ENCODE peak calls at places on chromosomes 12 and 14, in nine cellular contexts. O is BJ; P is HL-60; C is uterus; G is gastrocnemius medialis; B is A549; Q is CD4-positive, alpha-beta memory T cell; I is Panc1; L is SK-N-SH. H is an unnamed sample.

GRCh38 chr14:66619952-66620351 is 112.0 kb downstream of the GPHN start:
- DNase-seq in O (no peak), Q (no peak), P (no peak), C (no peak), I (no peak), L (no peak), G (no peak), B (no peak), H (no peak)

GRCh38 chr14:62002636-62003035 is 240.4 kb downstream of the SNAPC1 start:
- DNase-seq in I (no peak), B (no peak), Q (no peak), O (no peak), C (no peak), P (no peak), G (no peak), L (no peak), H (no peak)

GRCh38 chr14:67522270-67522669 is 10.8 kb upstream of the PLEKHH1 start:
- DNase-seq in G (no peak), B (no peak), P (no peak), I (no peak), O (no peak), Q (no peak), L (no peak), C (no peak), H (no peak)

GRCh38 chr12:57694459-57695019 is 607 bp downstream of the OS9 start:
- DNase-seq in G (no peak), P (no peak), C (no peak), I (no peak), B (no peak), L (peak; percentile 28), Q (peak; percentile 4), O (no peak), H (peak; percentile 59)

GRCh38 chr14:29868000-29868399 is 59.6 kb downstream of the PRKD1 start:
- DNase-seq in C (no peak), I (no peak), O (no peak), G (no peak), B (no peak), P (no peak), Q (no peak), L (no peak), H (no peak)

GRCh38 chr14:105168979-105169507 is 467 bp upstream of the JAG2 start:
- DNase-seq in I (no peak), C (no peak), L (peak; percentile 84), O (no peak), B (peak; percentile 67), P (no peak), Q (peak; percentile 28), G (no peak), H (peak; percentile 90)

GRCh38 chr14:71474291-71474690 is 457.9 kb upstream of the RGS6 start:
- DNase-seq in G (no peak), I (no peak), Q (no peak), P (no peak), C (no peak), B (no peak), L (peak; percentile 16), O (no peak), H (no peak)

GRCh38 chr12:86663691-86664090 is 407.5 kb upstream of the MGAT4C start:
- DNase-seq in Q (no peak), I (no peak), O (no peak), G (no peak), C (no peak), P (no peak), B (no peak), L (no peak), H (no peak)

GRCh38 chr14:50260511-50260910 is 29.1 kb upstream of the SOS2 start:
- DNase-seq in B (no peak), L (peak; percentile 19), P (no peak), G (no peak), I (no peak), Q (peak; percentile 30), C (no peak), O (no peak), H (peak; percentile 56)

DNA sequence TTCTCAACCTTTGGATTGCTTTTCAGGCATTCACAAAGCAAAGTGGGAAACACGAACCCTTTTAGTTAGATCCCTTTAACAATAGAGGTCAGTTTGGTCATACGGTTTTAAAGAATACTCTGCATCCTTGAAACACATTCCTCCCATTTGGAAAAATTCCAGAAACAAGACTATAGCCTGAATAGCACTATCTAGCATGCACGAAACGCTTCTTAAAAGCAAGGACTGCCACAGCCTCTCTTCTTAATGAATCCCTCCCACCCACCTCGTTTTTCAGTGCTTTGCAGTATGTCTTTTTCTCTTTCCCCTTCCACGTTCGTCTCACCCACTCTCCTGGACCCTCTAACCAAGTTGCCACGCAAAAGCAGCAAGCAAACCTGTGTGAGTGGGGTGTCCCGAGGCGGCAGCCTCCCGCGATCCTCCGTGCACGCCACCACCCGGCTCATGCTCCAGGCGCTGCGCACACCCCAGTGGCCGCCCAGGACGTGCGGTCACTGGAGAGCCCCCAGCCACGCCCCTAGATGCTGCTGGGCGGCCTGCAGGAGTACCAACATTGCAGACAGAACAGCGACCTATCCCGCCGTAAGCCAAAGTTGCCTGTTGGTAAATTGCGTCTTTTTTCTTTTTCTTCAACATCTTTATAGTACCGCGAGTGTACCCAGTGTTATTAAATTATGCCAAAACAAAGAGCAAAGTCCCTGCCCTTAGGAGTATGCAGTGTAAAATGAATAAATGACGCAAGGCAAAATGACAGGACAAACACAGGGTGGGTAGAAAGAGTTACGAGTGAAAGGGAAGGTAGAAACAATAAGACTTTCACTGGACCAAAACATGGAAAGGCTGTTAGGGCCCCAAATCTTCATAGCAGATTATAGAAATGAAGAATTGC is at the start of gene SLC38A4:
- DNase-seq in I (no peak), C (no peak), Q (no peak), G (peak; percentile 50), L (peak; percentile 34), O (peak; percentile 9), B (no peak), P (no peak), H (peak; percentile 87)
- H3K4me3 ChIP-seq in I (peak within 1 kb of the TSS; percentile 63), C (peak within 1 kb of the TSS; percentile 23), Q (no peak within 1 kb of the TSS), G (peak within 1 kb of the TSS; percentile 48), L (peak within 1 kb of the TSS; percentile 57), O (peak within 1 kb of the TSS; percentile 45), B (no peak within 1 kb of the TSS), P (no peak within 1 kb of the TSS), H (peak within 1 kb of the TSS; percentile 31)

DNA sequence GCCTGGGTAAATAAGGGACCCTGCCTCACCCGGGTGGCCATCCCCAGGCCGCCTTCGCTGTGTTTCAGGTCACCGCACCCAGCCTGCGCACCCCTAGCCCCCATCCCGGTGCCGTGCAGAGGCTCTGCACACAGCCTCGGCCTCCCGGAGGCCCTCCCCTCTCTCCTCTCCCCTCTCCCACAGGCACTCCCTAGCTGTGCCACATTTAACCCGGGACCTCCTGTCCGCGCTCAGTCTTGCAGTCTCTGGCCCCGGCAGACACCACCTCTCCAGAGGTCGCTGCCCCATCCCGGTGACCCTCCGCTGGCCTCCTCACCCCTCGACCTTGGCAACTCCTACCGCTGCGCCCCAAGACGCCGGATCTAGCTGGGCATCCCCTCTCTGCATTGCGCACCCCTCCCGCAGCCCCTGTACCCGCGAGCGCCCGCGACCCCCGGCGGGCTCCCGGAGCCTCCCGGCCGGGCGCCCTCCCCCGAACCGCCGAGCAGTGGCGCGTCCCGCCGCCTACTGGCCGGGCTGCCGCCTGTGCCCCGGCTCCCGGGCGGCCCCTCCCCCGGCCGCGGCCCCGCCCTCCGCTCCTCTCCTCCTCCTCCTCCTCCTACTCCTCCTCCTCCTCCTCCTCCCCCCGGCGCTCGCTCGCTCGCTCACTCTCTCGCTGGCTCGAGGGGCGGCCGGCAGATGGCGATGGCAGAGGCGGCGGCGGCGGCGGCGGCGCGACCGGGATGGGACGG is 120.7 kb downstream of the AACS start:
- DNase-seq in O (no peak), G (peak; percentile 33), Q (no peak), L (peak; percentile 81), B (peak; percentile 65), P (peak; percentile 33), C (no peak), I (no peak), H (peak; percentile 98)
- H3K4me3 ChIP-seq in O (peak within 1 kb of the TSS; percentile 37), G (peak within 1 kb of the TSS; percentile 42), Q (no peak within 1 kb of the TSS), L (peak within 1 kb of the TSS; percentile 38), B (peak within 1 kb of the TSS; percentile 47), P (no peak within 1 kb of the TSS), C (peak within 1 kb of the TSS; percentile 8), I (peak within 1 kb of the TSS; percentile 29), H (peak within 1 kb of the TSS; percentile 81)

GRCh38 chr12:91818236-91819131 is 327.2 kb downstream of the BTG1 start:
- DNase-seq in B (no peak), G (no peak), L (no peak), C (no peak), O (no peak), P (no peak), I (no peak), Q (no peak), H (no peak)

GRCh38 chr12:91817512-91817911 is 328.1 kb downstream of the BTG1 start:
- DNase-seq in G (no peak), L (no peak), B (no peak), P (no peak), I (no peak), O (no peak), Q (no peak), C (no peak), H (no peak)

GRCh38 chr12:91813701-91814100 is 331.9 kb downstream of the BTG1 start:
- DNase-seq in I (no peak), G (no peak), P (no peak), O (peak; percentile 1), Q (no peak), C (no peak), B (no peak), L (no peak), H (no peak)

DNA sequence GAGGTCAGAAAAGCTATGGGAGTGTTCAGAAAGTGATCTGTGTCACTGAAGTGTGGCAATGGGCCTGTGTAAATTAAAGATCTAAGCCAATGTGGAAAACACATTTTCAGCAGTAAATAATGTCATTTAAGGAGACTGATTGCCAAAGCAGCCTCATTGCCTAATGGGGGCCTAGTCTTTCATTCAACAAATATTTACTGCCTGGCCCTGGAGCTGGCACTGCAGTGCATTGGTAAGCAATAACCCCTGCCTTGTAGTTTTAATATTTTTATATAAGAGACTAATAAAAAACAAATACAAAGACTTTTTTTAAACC is 326.6 kb downstream of the BTG1 start:
- DNase-seq in O (no peak), Q (no peak), P (no peak), B (no peak), L (no peak), G (no peak), C (peak; percentile 26), I (no peak), H (no peak)
- H3K4me3 ChIP-seq in O (no peak overlapping the region), Q (no peak overlapping the region), P (no peak overlapping the region), B (no peak overlapping the region), L (no peak overlapping the region), G (no peak overlapping the region), C (no peak overlapping the region), I (no peak overlapping the region), H (no peak overlapping the region)

DNA sequence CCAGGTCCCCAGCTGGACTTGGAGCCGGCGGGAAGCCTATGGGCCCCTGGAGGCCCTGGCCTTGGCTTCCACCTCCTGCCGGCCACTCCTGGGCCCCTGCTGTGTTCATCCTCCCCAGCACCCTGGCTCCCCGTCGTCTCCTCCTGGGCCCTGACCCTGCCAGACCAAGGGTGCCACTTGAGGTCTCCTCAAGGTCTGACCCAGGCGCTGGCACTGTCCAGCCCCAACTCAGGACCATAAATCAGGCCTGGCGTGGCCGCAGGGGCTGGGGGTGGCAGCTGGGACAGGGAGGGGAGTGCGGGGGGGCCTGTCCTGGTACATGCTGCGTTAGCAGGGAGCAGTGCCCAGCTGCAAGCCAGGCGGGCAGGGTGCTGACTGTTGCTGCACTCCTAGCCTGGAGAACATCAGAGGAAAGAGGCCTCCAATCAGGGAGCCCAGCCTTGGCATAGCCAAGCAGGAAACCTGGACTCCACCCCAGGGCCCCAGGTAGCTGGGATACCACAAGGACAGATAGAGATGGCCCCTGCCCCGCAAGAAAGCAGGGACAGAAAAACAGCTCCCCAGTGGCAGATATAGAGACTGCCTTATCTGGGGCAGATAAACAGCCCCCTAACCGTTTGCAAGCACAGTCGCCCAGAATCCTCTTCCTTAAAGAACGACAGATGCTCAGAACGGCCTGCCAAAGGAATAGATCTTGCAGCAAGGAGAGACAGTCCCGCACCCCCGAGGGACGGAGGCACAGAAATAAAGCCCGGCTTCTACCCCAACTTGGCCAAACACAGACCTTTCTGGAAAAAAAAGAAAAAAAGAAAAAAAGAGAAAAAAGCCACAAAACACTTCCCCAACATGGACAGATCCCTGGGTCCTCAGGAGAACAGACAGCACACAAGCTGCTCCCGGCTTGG is 6.4 kb upstream of the ATG101 start:
- DNase-seq in I (no peak), O (no peak), C (no peak), Q (no peak), L (no peak), G (peak; percentile 78), P (no peak), B (no peak), H (no peak)
- H3K4me3 ChIP-seq in I (no peak overlapping the region), O (no peak overlapping the region), C (no peak overlapping the region), Q (no peak overlapping the region), L (no peak overlapping the region), G (no peak overlapping the region), P (no peak overlapping the region), B (no peak overlapping the region), H (no peak overlapping the region)